ENCODE peak calls at places on chromosomes 12 and 14, in six cellular contexts. K is H9, N is neuronal stem cell, G is IMR-90, T is mesenchymal stem cell, X is H1. O is an unnamed sample.
A peak's percentile ranks its signal among the peaks of the same experiment; 100 is the strongest.

GRCh38 chr14:61334197-61334701 is 12.9 kb downstream of the PRKCH start:
- DNase-seq in K (no peak), N (no peak), G (no peak), T (no peak), X (no peak), O (no peak)

GRCh38 chr12:5440973-5441372 is 9.1 kb downstream of the NTF3 start:
- DNase-seq in K (no peak), N (no peak), G (peak; percentile 34), T (no peak), X (no peak), O (no peak)

GRCh38 chr14:100059433-100059781 is 5.8 kb upstream of the EVL start:
- DNase-seq in K (no peak), N (no peak), G (no peak), T (no peak), X (no peak), O (peak; percentile 97)

GRCh38 chr14:99819514-99819913 is 26.3 kb downstream of the EML1 start:
- DNase-seq in K (peak; percentile 66), N (no peak), G (no peak), T (no peak), X (no peak), O (no peak)

GRCh38 chr12:67648306-67649164 is at the start of gene DYRK2:
- DNase-seq in K (peak; percentile 78), N (peak; percentile 82), G (peak; percentile 74), T (peak; percentile 84), X (peak; percentile 19), O (peak; percentile 83)

GRCh38 chr12:106147956-106148355 is 9.2 kb upstream of the NUAK1 start:
- DNase-seq in K (peak; percentile 24), N (no peak), G (no peak), T (no peak), X (no peak), O (no peak)

GRCh38 chr12:55682087-55682796 is 25.5 kb downstream of the ITGA7 start:
- DNase-seq in K (no peak), N (no peak), G (no peak), T (no peak), X (no peak), O (no peak)

GRCh38 chr12:122395319-122395718 is 27.1 kb downstream of the CLIP1 start:
- DNase-seq in K (no peak), N (no peak), G (peak; percentile 95), T (peak; percentile 74), X (no peak), O (peak; percentile 90)

GRCh38 chr14:51093371-51094281 is 1.3 kb downstream of the TRIM9 start:
- DNase-seq in K (peak; percentile 64), N (peak; percentile 36), G (no peak), T (no peak), X (no peak), O (no peak)

GRCh38 chr14:79044894-79045624 is 874.9 kb downstream of the NRXN3 start:
- DNase-seq in K (peak; percentile 61), N (no peak), G (peak; percentile 88), T (peak; percentile 51), X (peak; percentile 44), O (peak; percentile 93)

GRCh38 chr12:89091293-89091841 is 260.9 kb downstream of the DUSP6 start:
- DNase-seq in K (no peak), N (no peak), G (no peak), T (no peak), X (no peak), O (no peak)

GRCh38 chr12:27081668-27082091 is 698 bp downstream of the C12orf71 start:
- DNase-seq in K (peak; percentile 76), N (no peak), G (peak; percentile 15), T (peak; percentile 18), X (peak; percentile 5), O (peak; percentile 78)

GRCh38 chr12:22275847-22276246 is 58.7 kb downstream of the ST8SIA1 start:
- DNase-seq in K (peak; percentile 63), N (no peak), G (peak; percentile 99), T (peak; percentile 98), X (peak; percentile 31), O (peak; percentile 98)

GRCh38 chr14:57480044-57480443 is 13.6 kb downstream of the CCDC198 start:
- DNase-seq in K (no peak), N (no peak), G (no peak), T (peak; percentile 43), X (no peak), O (no peak)

GRCh38 chr12:8957561-8957960 is 8.1 kb upstream of the M6PR start:
- DNase-seq in K (no peak), N (no peak), G (no peak), T (no peak), X (no peak), O (no peak)

GRCh38 chr12:48012070-48012469 is 7.8 kb upstream of the COL2A1 start:
- DNase-seq in K (no peak), N (no peak), G (no peak), T (no peak), X (no peak), O (no peak)
- H3K14ac ChIP-seq in K (no peak overlapping the region), N (no peak overlapping the region), G (no peak overlapping the region), T (no peak overlapping the region), X (no peak overlapping the region), O (no peak overlapping the region)

GRCh38 chr14:68756734-68757133 is 36.1 kb downstream of the ZFP36L1 start:
- DNase-seq in K (no peak), N (no peak), G (no peak), T (no peak), X (no peak), O (no peak)
- H3K14ac ChIP-seq in K (no peak overlapping the region), N (no peak overlapping the region), G (no peak overlapping the region), T (no peak overlapping the region), X (no peak overlapping the region), O (peak overlapping the region; percentile 30)

GRCh38 chr12:3973939-3974644 is 100.9 kb upstream of the PARP11 start:
- DNase-seq in K (peak; percentile 19), N (no peak), G (no peak), T (no peak), X (no peak), O (peak; percentile 61)

GRCh38 chr12:3976351-3976938 is 103.2 kb upstream of the PARP11 start:
- DNase-seq in K (peak; percentile 8), N (no peak), G (no peak), T (no peak), X (no peak), O (no peak)

GRCh38 chr12:3975652-3976051 is 102.5 kb upstream of the PARP11 start:
- DNase-seq in K (no peak), N (no peak), G (no peak), T (no peak), X (no peak), O (no peak)

GRCh38 chr12:3973269-3973884 is 100.2 kb upstream of the PARP11 start:
- DNase-seq in K (peak; percentile 23), N (no peak), G (no peak), T (no peak), X (no peak), O (peak; percentile 74)

GRCh38 chr12:3972576-3972975 is 99.4 kb upstream of the PARP11 start:
- DNase-seq in K (peak; percentile 12), N (no peak), G (no peak), T (no peak), X (no peak), O (no peak)
- H3K14ac ChIP-seq in K (no peak overlapping the region), N (no peak overlapping the region), G (no peak overlapping the region), T (no peak overlapping the region), X (no peak overlapping the region), O (no peak overlapping the region)

DNA sequence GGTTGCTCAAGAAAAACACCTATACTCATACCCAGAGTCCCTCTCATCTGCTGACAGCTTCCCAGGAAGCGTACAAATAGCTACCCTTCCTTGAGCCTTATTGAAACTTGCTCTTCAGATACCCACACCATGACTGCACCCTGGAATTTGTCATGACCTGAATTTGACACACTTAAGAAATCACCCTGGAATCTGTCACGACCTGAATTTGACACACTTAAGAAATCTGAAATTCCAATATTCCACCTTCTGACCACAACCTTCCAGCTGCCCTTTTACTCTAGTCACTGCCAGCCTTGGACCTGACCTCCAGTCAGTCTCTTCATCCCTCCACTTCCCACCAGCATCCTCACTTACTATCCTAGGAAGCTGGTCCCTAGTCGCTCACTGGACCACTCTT is 1.1 kb upstream of the HAL start:
- DNase-seq in K (no peak), N (no peak), G (no peak), T (no peak), X (no peak), O (no peak)
- H3K14ac ChIP-seq in K (no peak overlapping the region), N (no peak overlapping the region), G (no peak overlapping the region), T (no peak overlapping the region), X (no peak overlapping the region), O (no peak overlapping the region)

GRCh38 chr14:105335735-105336476 is 21.4 kb downstream of the PACS2 start:
- DNase-seq in K (no peak), N (no peak), G (no peak), T (no peak), X (no peak), O (no peak)
- H3K14ac ChIP-seq in K (no peak overlapping the region), N (peak overlapping the region; percentile 94), G (no peak overlapping the region), T (peak overlapping the region; percentile 62), X (no peak overlapping the region), O (no peak overlapping the region)

GRCh38 chr14:72892103-72892878 is 1.6 kb downstream of the DPF3 start:
- DNase-seq in K (peak; percentile 43), N (no peak), G (peak; percentile 43), T (peak; percentile 48), X (no peak), O (peak; percentile 31)
- H3K14ac ChIP-seq in K (no peak overlapping the region), N (no peak overlapping the region), G (peak overlapping the region; percentile 34), T (no peak overlapping the region), X (no peak overlapping the region), O (no peak overlapping the region)

GRCh38 chr12:97300921-97301320 is 161.7 kb upstream of the RMST start:
- DNase-seq in K (no peak), N (no peak), G (no peak), T (no peak), X (no peak), O (no peak)
- H3K14ac ChIP-seq in K (no peak overlapping the region), N (no peak overlapping the region), G (no peak overlapping the region), T (no peak overlapping the region), X (no peak overlapping the region), O (no peak overlapping the region)